ENCODE peak calls at places on chromosomes 4 and X, in six cellular contexts. M, W, U, J, V and Y are unnamed samples.

GRCh38 chr4:7070729-7071511 is 3.1 kb upstream of the GRPEL1 start:
- DNase-seq in M (peak; percentile 88), W (peak; percentile 67), U (peak; percentile 76), J (peak; percentile 92), V (peak; percentile 86), Y (peak; percentile 86)

GRCh38 chrX:15903186-15903681 is 48.6 kb upstream of the AP1S2 start:
- DNase-seq in M (no peak), W (no peak), U (no peak), J (no peak), V (no peak), Y (no peak)

GRCh38 chr4:109020861-109021260 is 258.0 kb upstream of the ETNPPL start:
- DNase-seq in M (no peak), W (no peak), U (no peak), J (no peak), V (no peak), Y (no peak)

GRCh38 chrX:138872537-138872936 is 161.0 kb upstream of the FGF13 start:
- DNase-seq in M (no peak), W (no peak), U (no peak), J (no peak), V (no peak), Y (no peak)

GRCh38 chr4:107243141-107243779 is 207.1 kb upstream of the DKK2 start:
- DNase-seq in M (peak; percentile 60), W (no peak), U (no peak), J (no peak), V (peak; percentile 69), Y (no peak)

GRCh38 chr4:94451051-94451404 is 714 bp upstream of the PDLIM5 start:
- DNase-seq in M (no peak), W (no peak), U (no peak), J (no peak), V (no peak), Y (no peak)

GRCh38 chrX:107718156-107718621 is 57.4 kb downstream of the TSC22D3 start:
- DNase-seq in M (peak; percentile 88), W (peak; percentile 68), U (no peak), J (no peak), V (peak; percentile 83), Y (peak; percentile 58)

GRCh38 chr4:52873861-52874343 is 11.8 kb downstream of the RASL11B start:
- DNase-seq in M (no peak), W (no peak), U (no peak), J (no peak), V (no peak), Y (no peak)

DNA sequence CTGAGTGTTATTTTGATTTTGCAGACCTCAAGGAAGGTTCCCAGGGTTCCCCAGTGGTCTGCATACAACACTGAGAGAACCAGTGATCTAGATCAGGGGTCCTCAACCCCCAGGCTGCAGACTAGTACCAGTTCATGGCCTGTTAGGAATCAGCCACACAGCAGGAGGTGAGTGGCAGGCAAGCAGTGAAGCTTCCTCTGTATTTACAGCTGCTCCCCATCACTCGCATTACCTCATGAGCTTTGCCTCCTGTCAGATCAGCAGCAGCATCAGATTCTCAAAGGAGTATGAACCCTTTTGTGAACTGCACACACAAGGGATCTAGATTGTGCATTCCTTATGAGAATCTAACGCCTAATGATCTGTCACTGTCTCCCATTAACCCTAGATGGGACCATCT is 28.5 kb downstream of the EDNRA start:
- DNase-seq in M (no peak), W (no peak), U (no peak), J (no peak), V (no peak), Y (no peak)
- H3K27ac ChIP-seq in M (no peak overlapping the region), W (no peak overlapping the region), U (no peak overlapping the region), J (no peak overlapping the region), V (no peak overlapping the region), Y (no peak overlapping the region)

DNA sequence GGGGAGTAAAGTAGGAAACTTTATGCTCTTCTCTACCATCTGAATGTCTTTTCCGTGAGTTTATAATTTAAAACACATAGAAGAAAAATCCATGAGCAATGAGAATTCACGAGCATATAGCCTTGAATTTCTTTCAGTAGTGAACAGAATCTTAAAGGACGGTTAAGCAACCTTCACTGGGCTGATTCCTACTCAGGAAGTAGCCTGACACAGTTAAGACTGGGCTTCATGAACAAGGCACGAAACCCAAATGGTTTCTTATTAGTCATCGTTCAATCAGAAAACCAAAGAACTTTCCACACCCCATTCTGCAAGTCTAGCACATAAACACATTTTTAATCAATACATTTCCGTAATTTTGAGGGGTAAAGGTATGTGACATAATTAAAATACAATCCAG is 95.8 kb downstream of the SH3KBP1 start:
- DNase-seq in M (no peak), W (no peak), U (no peak), J (no peak), V (no peak), Y (peak; percentile 74)
- H3K4me1 ChIP-seq in M (no peaks in the 10 kb centered on the region), W (no peaks in the 10 kb centered on the region), U (peaks cover 3% of the 10 kb centered on the region), J (no peaks in the 10 kb centered on the region), V (no peaks in the 10 kb centered on the region), Y (peaks cover 62% of the 10 kb centered on the region)

DNA sequence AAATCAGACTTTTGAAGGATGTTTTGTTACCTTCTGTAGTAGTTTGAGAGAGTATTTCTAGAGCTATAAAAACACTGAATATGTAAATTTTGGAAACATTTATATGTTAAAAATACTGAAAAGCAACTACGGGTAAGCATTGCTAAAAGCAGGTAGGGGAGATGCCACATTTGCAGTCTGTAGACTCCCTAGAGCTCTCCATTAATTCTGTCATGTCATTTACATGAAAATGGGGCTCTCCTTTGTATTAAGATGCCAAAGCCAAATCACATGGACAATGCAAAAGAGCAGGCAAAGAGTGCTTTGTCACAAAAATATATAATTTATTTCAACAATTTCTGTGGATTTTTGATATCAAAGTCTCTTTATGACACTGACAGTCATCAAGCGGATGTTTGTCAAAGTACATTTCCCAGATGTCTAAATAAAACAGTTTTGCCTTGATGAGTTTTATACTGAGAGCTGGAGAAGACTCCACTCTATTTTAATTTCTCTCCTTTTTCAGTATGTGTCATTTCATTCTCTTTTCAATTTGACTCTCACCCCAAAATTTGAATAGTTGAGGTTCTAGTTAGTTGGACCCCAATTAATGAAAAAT is 51.8 kb downstream of the LDB2 start:
- DNase-seq in M (no peak), W (no peak), U (no peak), J (no peak), V (no peak), Y (no peak)
- H3K27ac ChIP-seq in M (no peak overlapping the region), W (no peak overlapping the region), U (peak overlapping the region; percentile 49), J (no peak overlapping the region), V (no peak overlapping the region), Y (no peak overlapping the region)

GRCh38 chr4:186952709-186953108 is 229.1 kb upstream of the FAT1 start:
- DNase-seq in M (no peak), W (no peak), U (no peak), J (no peak), V (no peak), Y (no peak)

GRCh38 chr4:186946682-186947294 is 223.1 kb upstream of the FAT1 start:
- DNase-seq in M (no peak), W (peak; percentile 42), U (no peak), J (no peak), V (no peak), Y (no peak)

GRCh38 chr4:186946140-186946539 is 222.5 kb upstream of the FAT1 start:
- DNase-seq in M (no peak), W (no peak), U (no peak), J (no peak), V (peak; percentile 23), Y (no peak)

GRCh38 chr4:186949847-186950246 is 226.2 kb upstream of the FAT1 start:
- DNase-seq in M (no peak), W (no peak), U (no peak), J (no peak), V (no peak), Y (no peak)

GRCh38 chr4:186948361-186949291 is 225.0 kb upstream of the FAT1 start:
- DNase-seq in M (no peak), W (peak; percentile 18), U (no peak), J (no peak), V (no peak), Y (no peak)
- H3K4me1 ChIP-seq in M (no peaks in the 10 kb centered on the region), W (no peaks in the 10 kb centered on the region), U (peaks cover 14% of the 10 kb centered on the region), J (no peaks in the 10 kb centered on the region), V (no peaks in the 10 kb centered on the region), Y (no peaks in the 10 kb centered on the region)

GRCh38 chrX:41108007-41108683 is 22.9 kb downstream of the USP9X start:
- DNase-seq in M (no peak), W (no peak), U (no peak), J (no peak), V (no peak), Y (no peak)
- H3K27ac ChIP-seq in M (no peak overlapping the region), W (no peak overlapping the region), U (no peak overlapping the region), J (no peak overlapping the region), V (no peak overlapping the region), Y (no peak overlapping the region)

GRCh38 chrX:19860571-19860970 is 26.8 kb downstream of the SH3KBP1 start:
- DNase-seq in M (no peak), W (no peak), U (no peak), J (no peak), V (no peak), Y (no peak)
- H3K4me1 ChIP-seq in M (no peaks in the 10 kb centered on the region), W (no peaks in the 10 kb centered on the region), U (peaks cover 20% of the 10 kb centered on the region), J (peaks cover 7% of the 10 kb centered on the region), V (no peaks in the 10 kb centered on the region), Y (peaks cover 22% of the 10 kb centered on the region)

DNA sequence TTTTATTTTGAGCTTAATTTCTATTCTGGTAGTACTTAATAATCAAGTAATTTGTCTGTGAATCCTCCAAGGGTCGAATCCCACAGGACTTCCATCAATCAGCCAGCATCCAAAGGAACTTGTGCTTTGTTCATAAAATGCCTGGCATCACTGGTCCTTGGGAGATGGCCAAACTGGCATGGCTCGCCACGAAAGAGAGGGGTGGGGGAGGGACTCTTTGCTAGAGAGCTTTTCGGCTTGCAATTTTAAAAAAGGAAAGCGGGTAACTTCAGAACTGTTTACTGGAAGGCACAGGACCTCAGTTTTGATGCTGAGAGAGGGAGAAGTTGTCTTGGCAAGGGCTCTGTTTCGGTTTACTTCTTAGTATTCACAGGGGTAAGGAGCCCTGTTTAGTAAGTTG is 79.4 kb upstream of the FHL1 start:
- DNase-seq in M (no peak), W (no peak), U (no peak), J (no peak), V (no peak), Y (no peak)
- H3K27ac ChIP-seq in M (no peak overlapping the region), W (no peak overlapping the region), U (no peak overlapping the region), J (no peak overlapping the region), V (no peak overlapping the region), Y (no peak overlapping the region)

GRCh38 chr4:8601556-8601955 is 9.0 kb downstream of the CPZ start:
- DNase-seq in M (no peak), W (no peak), U (no peak), J (no peak), V (no peak), Y (no peak)
- H3K4me1 ChIP-seq in M (no peaks in the 10 kb centered on the region), W (no peaks in the 10 kb centered on the region), U (no peaks in the 10 kb centered on the region), J (no peaks in the 10 kb centered on the region), V (no peaks in the 10 kb centered on the region), Y (no peaks in the 10 kb centered on the region)

DNA sequence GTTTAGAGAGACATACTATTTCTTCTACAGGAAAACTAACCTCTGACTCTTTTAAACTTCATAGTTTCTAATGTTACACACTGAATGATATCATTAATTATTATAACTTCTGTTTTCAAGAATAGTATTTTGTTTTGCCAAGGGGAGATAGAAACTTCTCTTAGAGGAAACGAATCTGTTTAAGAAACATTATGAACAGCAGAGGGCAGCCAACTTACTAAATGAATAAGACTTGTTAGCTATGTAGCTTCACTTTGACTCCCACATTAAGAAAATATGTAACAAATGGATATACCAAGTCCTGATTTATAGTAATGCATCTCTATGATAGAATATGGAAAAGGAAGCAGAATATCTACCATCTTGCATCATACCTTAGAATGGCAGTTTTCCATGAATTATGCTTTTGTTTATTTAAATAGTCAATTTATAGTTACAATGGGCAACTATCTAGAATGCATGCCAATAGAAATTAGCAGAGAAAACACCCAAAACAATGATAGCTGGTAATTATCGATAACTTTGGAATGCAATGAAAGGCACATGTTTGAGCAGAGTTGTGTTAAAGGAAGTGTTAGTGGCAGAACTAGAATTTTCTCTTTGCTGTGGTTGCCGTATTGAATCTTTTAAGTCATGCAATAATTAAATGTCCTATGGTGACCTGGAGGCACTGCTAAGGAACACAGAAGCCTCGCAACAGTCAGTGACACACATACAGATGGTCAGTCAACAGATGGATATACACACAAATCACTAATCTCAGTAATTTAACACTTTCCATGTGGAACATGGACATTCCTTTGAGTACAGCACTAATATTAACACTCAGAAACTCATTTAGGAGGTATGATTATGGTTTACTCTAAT is 105.7 kb upstream of the PDLIM3 start:
- DNase-seq in M (no peak), W (no peak), U (no peak), J (no peak), V (no peak), Y (peak; percentile 45)
- H3K27ac ChIP-seq in M (no peak overlapping the region), W (no peak overlapping the region), U (peak overlapping the region; percentile 3), J (no peak overlapping the region), V (peak overlapping the region; percentile 23), Y (no peak overlapping the region)